ENCODE peak calls at places on chromosomes 2 and 18, in ten cellular contexts. Z, C, X, S, W, H, R, V, U and E are unnamed samples.

GRCh38 chr2:40559175-40559574 is 107.3 kb upstream of the SLC8A1 start:
- DNase-seq in Z (no peak), C (no peak), X (no peak), S (no peak), W (no peak), H (no peak), R (no peak), V (no peak), U (no peak), E (no peak)

GRCh38 chr2:225434014-225434413 is 34.5 kb downstream of the NYAP2 start:
- DNase-seq in Z (no peak), C (no peak), X (no peak), S (no peak), W (no peak), H (no peak), R (no peak), V (no peak), U (no peak), E (no peak)

GRCh38 chr18:63439334-63439733 is 17.1 kb upstream of the VPS4B start:
- DNase-seq in Z (peak; percentile 81), C (peak; percentile 33), X (peak; percentile 62), S (no peak), W (peak; percentile 7), H (no peak), R (peak; percentile 68), V (no peak), U (peak; percentile 74), E (peak; percentile 39)

GRCh38 chr2:145918951-145919350 is 1399.0 kb upstream of the ZEB2 start:
- DNase-seq in Z (no peak), C (no peak), X (no peak), S (no peak), W (no peak), H (no peak), R (no peak), V (no peak), U (no peak), E (no peak)

GRCh38 chr2:140178224-140178623 is 1398.0 kb upstream of the NXPH2 start:
- DNase-seq in Z (no peak), C (no peak), X (peak; percentile 1), S (no peak), W (no peak), H (peak; percentile 1), R (no peak), V (no peak), U (no peak), E (no peak)

GRCh38 chr2:203960791-203961190 is 24.2 kb downstream of the ICOS start:
- DNase-seq in Z (no peak), C (no peak), X (peak; percentile 2), S (no peak), W (no peak), H (no peak), R (no peak), V (no peak), U (no peak), E (no peak)

GRCh38 chr18:21741511-21742322 is 1.1 kb downstream of the MIB1 start:
- DNase-seq in Z (no peak), C (no peak), X (peak; percentile 21), S (peak; percentile 65), W (peak; percentile 43), H (no peak), R (peak; percentile 4), V (no peak), U (peak; percentile 45), E (no peak)

GRCh38 chr2:235028646-235029045 is 76.8 kb downstream of the SH3BP4 start:
- DNase-seq in Z (no peak), C (no peak), X (no peak), S (no peak), W (no peak), H (no peak), R (no peak), V (no peak), U (no peak), E (no peak)

GRCh38 chr2:118310016-118310877 is 222.0 kb downstream of the INSIG2 start:
- DNase-seq in Z (peak; percentile 56), C (no peak), X (peak; percentile 68), S (peak; percentile 64), W (no peak), H (no peak), R (no peak), V (no peak), U (peak; percentile 57), E (no peak)

GRCh38 chr2:232038251-232038897 is 76.9 kb downstream of the DIS3L2 start:
- DNase-seq in Z (peak; percentile 23), C (no peak), X (no peak), S (no peak), W (no peak), H (no peak), R (no peak), V (no peak), U (no peak), E (no peak)

GRCh38 chr2:169276045-169276444 is 86.3 kb downstream of the LRP2 start:
- DNase-seq in Z (peak; percentile 4), C (no peak), X (no peak), S (no peak), W (no peak), H (no peak), R (peak; percentile 11), V (no peak), U (no peak), E (no peak)

GRCh38 chr2:121898483-121898882 is 143.0 kb downstream of the TSN start:
- DNase-seq in Z (peak; percentile 61), C (no peak), X (peak; percentile 66), S (no peak), W (no peak), H (no peak), R (no peak), V (no peak), U (peak; percentile 15), E (no peak)

GRCh38 chr2:193276988-193277387 is 1082.3 kb upstream of the TMEFF2 start:
- DNase-seq in Z (no peak), C (no peak), X (no peak), S (no peak), W (no peak), H (no peak), R (no peak), V (no peak), U (no peak), E (no peak)

GRCh38 chr2:223306371-223306770 is 254.4 kb downstream of the KCNE4 start:
- DNase-seq in Z (peak; percentile 60), C (peak; percentile 9), X (no peak), S (no peak), W (peak; percentile 33), H (no peak), R (peak; percentile 42), V (peak; percentile 2), U (peak; percentile 56), E (peak; percentile 17)

GRCh38 chr2:65030481-65030880 is 25.7 kb upstream of the CEP68 start:
- DNase-seq in Z (no peak), C (no peak), X (no peak), S (no peak), W (no peak), H (no peak), R (no peak), V (no peak), U (peak; percentile 48), E (no peak)

GRCh38 chr2:45128580-45128997 is 119.3 kb upstream of the SIX2 start:
- DNase-seq in Z (peak; percentile 98), C (no peak), X (peak; percentile 94), S (peak; percentile 59), W (peak; percentile 69), H (peak; percentile 69), R (peak; percentile 81), V (no peak), U (no peak), E (peak; percentile 73)

GRCh38 chr2:212958757-212959295 is 192.6 kb downstream of the IKZF2 start:
- DNase-seq in Z (peak; percentile 34), C (no peak), X (peak; percentile 51), S (no peak), W (no peak), H (peak; percentile 44), R (no peak), V (no peak), U (no peak), E (no peak)

GRCh38 chr2:212345966-212346365 is 192.6 kb downstream of the ERBB4 start:
- DNase-seq in Z (no peak), C (no peak), X (no peak), S (no peak), W (no peak), H (no peak), R (no peak), V (no peak), U (no peak), E (no peak)

GRCh38 chr18:43396266-43396665 is 119.0 kb upstream of the SYT4 start:
- DNase-seq in Z (peak; percentile 40), C (no peak), X (no peak), S (no peak), W (no peak), H (no peak), R (peak; percentile 5), V (no peak), U (no peak), E (no peak)
- TF ChIP-seq CTCF in Z (peak; percentile 36), C (peak; percentile 18), X (peak; percentile 35), S (peak; percentile 6), W (peak; percentile 51), H (no peak), R (no peak), V (peak; percentile 25), U (no peak), E (no peak)

GRCh38 chr18:70329076-70329475 is 40.2 kb downstream of the SOCS6 start:
- DNase-seq in Z (no peak), C (no peak), X (peak; percentile 15), S (no peak), W (no peak), H (no peak), R (no peak), V (no peak), U (no peak), E (no peak)
- H3K4me3 ChIP-seq in Z (no peak overlapping the region), C (no peak overlapping the region), X (no peak overlapping the region), S (no peak overlapping the region), W (no peak overlapping the region), H (no peak overlapping the region), R (no peak overlapping the region), V (no peak overlapping the region), U (no peak overlapping the region), E (no peak overlapping the region)

DNA sequence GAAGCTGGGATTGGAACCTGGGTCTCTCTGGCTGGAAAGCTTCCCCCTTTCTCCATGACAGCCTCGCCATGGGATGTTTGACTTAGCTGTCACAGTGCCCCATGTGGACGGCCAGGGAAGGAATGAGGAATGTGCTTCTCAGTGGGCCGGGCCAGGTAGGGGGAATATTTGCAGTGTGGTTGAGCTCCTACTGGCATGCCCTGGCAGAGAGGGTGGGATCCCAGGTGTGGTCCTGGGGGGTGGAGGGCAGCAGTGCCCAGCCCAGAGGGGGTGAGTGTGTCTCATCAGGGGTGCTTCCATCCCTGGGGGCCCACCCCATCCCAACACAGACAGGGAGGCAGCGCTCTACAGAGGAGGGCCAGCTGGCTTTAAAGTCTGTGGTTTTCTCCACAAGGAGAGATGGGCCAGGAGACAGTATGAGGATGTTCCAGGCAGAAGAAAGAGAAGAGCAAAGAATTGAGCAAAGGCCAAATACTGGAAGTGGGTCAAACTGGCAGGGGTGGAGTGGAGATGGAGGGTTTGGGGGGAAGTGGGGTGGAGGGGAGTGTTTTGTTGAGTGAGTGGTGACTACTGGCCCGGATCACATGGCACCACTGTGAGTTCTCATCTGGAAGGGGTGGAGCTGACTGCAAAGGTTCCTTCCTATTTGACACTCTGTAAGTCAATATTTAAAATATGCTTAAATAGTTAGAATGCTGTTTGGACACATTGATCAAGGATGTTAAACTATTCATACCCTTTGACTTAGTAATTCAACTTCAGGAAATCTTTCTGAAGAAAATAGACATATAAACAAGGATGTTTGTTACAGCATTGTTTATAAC is 94.0 kb downstream of the MYCN start:
- DNase-seq in Z (no peak), C (peak; percentile 40), X (no peak), S (no peak), W (peak; percentile 100), H (no peak), R (peak; percentile 29), V (no peak), U (no peak), E (no peak)
- TF ChIP-seq CTCF in Z (no peak), C (peak; percentile 57), X (no peak), S (no peak), W (no peak), H (no peak), R (no peak), V (peak; percentile 34), U (peak; percentile 17), E (no peak)

GRCh38 chr2:24925815-24926214 is 5.8 kb upstream of the ADCY3 start:
- DNase-seq in Z (no peak), C (no peak), X (no peak), S (no peak), W (no peak), H (no peak), R (no peak), V (no peak), U (no peak), E (no peak)
- H3K4me3 ChIP-seq in Z (no peak overlapping the region), C (no peak overlapping the region), X (no peak overlapping the region), S (no peak overlapping the region), W (no peak overlapping the region), H (no peak overlapping the region), R (no peak overlapping the region), V (no peak overlapping the region), U (no peak overlapping the region), E (no peak overlapping the region)